ENCODE peak calls at places on chromosomes 12 and 14, in six cellular contexts. N is activated CD4-positive, alpha-beta T cell treated with anti-CD3 and anti-CD28 coated beads, Interleukin-2, amount 10 ng/mL, durations not matched to agents 24 days and 14 days; I is activated CD4-positive, CD25-positive, alpha-beta regulatory T cell treated with anti-CD3 and anti-CD28 coated beads, Interleukin-2, amount 50 U/mL, for 72 hours; L is NCI-H1105; O is hypothalamus; U is HTR-8/SVneo. R is an unnamed sample.

GRCh38 chr14:70005281-70005805 is 126.1 kb downstream of the SMOC1 start:
- DNase-seq in N (no peak), I (no peak), L (no peak), O (no peak), U (no peak), R (no peak)

GRCh38 chr12:26177303-26177702 is 18.1 kb upstream of the SSPN start:
- DNase-seq in N (no peak), I (no peak), L (no peak), O (no peak), U (no peak), R (no peak)

GRCh38 chr12:51009038-51009437 is 17.1 kb downstream of the SLC11A2 start:
- DNase-seq in N (peak; percentile 81), I (no peak), L (no peak), O (peak; percentile 92), U (no peak), R (peak; percentile 78)

GRCh38 chr12:111741235-111741812 is 25.4 kb upstream of the ALDH2 start:
- DNase-seq in N (no peak), I (no peak), L (no peak), O (no peak), U (no peak), R (peak; percentile 62)

GRCh38 chr12:22588817-22589216 is 36.2 kb upstream of the ETNK1 start:
- DNase-seq in N (no peak), I (no peak), L (no peak), O (no peak), U (no peak), R (no peak)

GRCh38 chr12:123085730-123086487 is 65.0 kb downstream of the PITPNM2 start:
- DNase-seq in N (no peak), I (no peak), L (no peak), O (no peak), U (peak; percentile 62), R (no peak)

GRCh38 chr12:125186471-125187147 is 121.4 kb downstream of the AACS start:
- DNase-seq in N (no peak), I (no peak), L (no peak), O (no peak), U (no peak), R (no peak)

GRCh38 chr14:50666772-50667490 is 1.2 kb downstream of the SAV1 start:
- DNase-seq in N (peak; percentile 71), I (no peak), L (peak; percentile 9), O (peak; percentile 10), U (no peak), R (no peak)

GRCh38 chr12:3463927-3464326 is 27.1 kb upstream of the PRMT8 start:
- DNase-seq in N (no peak), I (no peak), L (no peak), O (no peak), U (no peak), R (no peak)

GRCh38 chr14:62436256-62436655 is 609.0 kb downstream of the KCNH5 start:
- DNase-seq in N (no peak), I (no peak), L (peak; percentile 32), O (no peak), U (no peak), R (no peak)

GRCh38 chr14:61558271-61558670 is 137.0 kb upstream of the HIF1A start:
- DNase-seq in N (no peak), I (no peak), L (no peak), O (no peak), U (no peak), R (no peak)

GRCh38 chr14:102182190-102182589 is 42.5 kb downstream of the WDR20 start:
- DNase-seq in N (no peak), I (no peak), L (no peak), O (no peak), U (no peak), R (no peak)

GRCh38 chr12:123490089-123490488 is 32.1 kb downstream of the SNRNP35 start:
- DNase-seq in N (no peak), I (no peak), L (no peak), O (no peak), U (no peak), R (no peak)

GRCh38 chr12:1429980-1430379 is 164.4 kb downstream of the FBXL14 start:
- DNase-seq in N (no peak), I (no peak), L (no peak), O (no peak), U (peak; percentile 54), R (no peak)

GRCh38 chr12:78864483-78865296 is at the start of gene SYT1:
- DNase-seq in N (no peak), I (no peak), L (peak; percentile 97), O (peak; percentile 67), U (peak; percentile 72), R (no peak)

GRCh38 chr12:68420225-68421008 is 88.3 kb upstream of the MDM1 start:
- DNase-seq in N (no peak), I (no peak), L (no peak), O (no peak), U (no peak), R (no peak)

GRCh38 chr14:68774771-68775613 is 17.9 kb downstream of the ZFP36L1 start:
- DNase-seq in N (no peak), I (peak; percentile 24), L (no peak), O (no peak), U (no peak), R (no peak)

GRCh38 chr12:118315821-118316220 is 56.9 kb downstream of the TAOK3 start:
- DNase-seq in N (no peak), I (no peak), L (no peak), O (no peak), U (no peak), R (no peak)

GRCh38 chr12:43277630-43278267 is 274.3 kb downstream of the ADAMTS20 start:
- DNase-seq in N (no peak), I (no peak), L (no peak), O (no peak), U (no peak), R (no peak)

GRCh38 chr14:32635103-32635719 is 303.5 kb upstream of the NPAS3 start:
- DNase-seq in N (no peak), I (no peak), L (no peak), O (no peak), U (peak; percentile 5), R (no peak)

GRCh38 chr14:85580536-85581165 is 50.7 kb downstream of the FLRT2 start:
- DNase-seq in N (no peak), I (no peak), L (no peak), O (no peak), U (no peak), R (no peak)

GRCh38 chr12:96212456-96213375 is 18.5 kb downstream of the ELK3 start:
- DNase-seq in N (no peak), I (no peak), L (no peak), O (no peak), U (no peak), R (no peak)

GRCh38 chr14:51846631-51847488 is 13.6 kb upstream of the GNG2 start:
- DNase-seq in N (peak; percentile 97), I (peak; percentile 69), L (peak; percentile 85), O (peak; percentile 25), U (no peak), R (peak; percentile 97)

GRCh38 chr14:90451953-90452352 is 55.1 kb downstream of the CALM1 start:
- DNase-seq in N (no peak), I (no peak), L (no peak), O (no peak), U (no peak), R (no peak)

GRCh38 chr12:47825239-47825639 is 5.5 kb upstream of the HDAC7 start:
- DNase-seq in N (no peak), I (no peak), L (no peak), O (no peak), U (no peak), R (no peak)

GRCh38 chr14:70084226-70084625 is 104.5 kb downstream of the SLC8A3 start:
- DNase-seq in N (no peak), I (no peak), L (no peak), O (no peak), U (no peak), R (no peak)

GRCh38 chr12:92145481-92145730 is 240 bp downstream of the BTG1 start:
- DNase-seq in N (no peak), I (peak; percentile 76), L (no peak), O (no peak), U (no peak), R (no peak)

GRCh38 chr12:11693626-11694025 is 44.2 kb downstream of the ETV6 start:
- DNase-seq in N (no peak), I (no peak), L (no peak), O (no peak), U (no peak), R (no peak)

GRCh38 chr14:22071001-22071400 is 397.4 kb upstream of the OR4E1 start:
- DNase-seq in N (peak; percentile 88), I (no peak), L (no peak), O (no peak), U (no peak), R (no peak)

GRCh38 chr12:13208533-13209278 is 12.2 kb downstream of the EMP1 start:
- DNase-seq in N (no peak), I (no peak), L (no peak), O (no peak), U (no peak), R (no peak)

GRCh38 chr14:93332032-93332852 is 594 bp downstream of the BTBD7 start:
- DNase-seq in N (peak; percentile 86), I (peak; percentile 63), L (peak; percentile 39), O (peak; percentile 48), U (peak; percentile 31), R (no peak)

GRCh38 chr14:64563696-64564095 is 13.9 kb downstream of the PPP1R36 start:
- DNase-seq in N (no peak), I (no peak), L (no peak), O (no peak), U (no peak), R (no peak)

GRCh38 chr14:81062816-81063215 is 107.4 kb downstream of the TSHR start:
- DNase-seq in N (peak; percentile 59), I (no peak), L (no peak), O (peak; percentile 0), U (no peak), R (peak; percentile 37)

GRCh38 chr12:19439059-19440018 is at the start of gene AEBP2:
- DNase-seq in N (peak; percentile 97), I (peak; percentile 86), L (peak; percentile 85), O (peak; percentile 90), U (peak; percentile 86), R (peak; percentile 92)

GRCh38 chr14:103031566-103031911 is 25.8 kb downstream of the CDC42BPB start:
- DNase-seq in N (no peak), I (no peak), L (no peak), O (no peak), U (no peak), R (no peak)

GRCh38 chr12:52615208-52615868 is 3.0 kb downstream of the KRT73 start:
- DNase-seq in N (no peak), I (no peak), L (no peak), O (no peak), U (no peak), R (no peak)

GRCh38 chr12:28130625-28131598 is 59.3 kb upstream of the CCDC91 start:
- DNase-seq in N (no peak), I (no peak), L (no peak), O (no peak), U (peak; percentile 81), R (no peak)

R was measured in Jurkat, Clone E6-1.